ENCODE peak calls at places on chromosome 1, in four cellular contexts. B is fibroblast of lung, L is OCI-LY7, X is PC-9. K is an unnamed sample.

GRCh38 chr1:172533511-172534116 is 664 bp downstream of the SUCO start:
- DNase-seq in L (peak; percentile 68), X (no peak), B (peak; percentile 30), K (peak; percentile 26)

GRCh38 chr1:34926156-34926555 is 3.3 kb downstream of the DLGAP3 start:
- DNase-seq in X (no peak), B (no peak), L (no peak), K (no peak)

GRCh38 chr1:214296860-214297699 is 16.1 kb downstream of the SMYD2 start:
- DNase-seq in X (peak; percentile 45), L (no peak), B (peak; percentile 73), K (peak; percentile 95)

GRCh38 chr1:110601332-110601731 is 4.8 kb downstream of the KCNA2 start:
- DNase-seq in X (no peak), L (no peak), B (no peak), K (no peak)

GRCh38 chr1:209720326-209720725 is 15.7 kb downstream of the HSD11B1 start:
- DNase-seq in B (peak; percentile 91), X (no peak), L (no peak), K (no peak)

GRCh38 chr1:182584746-182585145 is 4.3 kb downstream of the RNASEL start:
- DNase-seq in L (no peak), X (no peak), B (no peak), K (no peak)

GRCh38 chr1:217892750-217893149 is 261.6 kb downstream of the SPATA17 start:
- DNase-seq in L (no peak), B (no peak), X (no peak), K (peak; percentile 41)

GRCh38 chr1:8154621-8155052 is 128.5 kb upstream of the ERRFI1 start:
- DNase-seq in L (no peak), X (peak; percentile 81), B (peak; percentile 68), K (peak; percentile 88)

GRCh38 chr1:228317891-228318810 is 88.5 kb downstream of the TRIM11 start:
- DNase-seq in X (no peak), B (no peak), L (no peak), K (no peak)

GRCh38 chr1:53945183-53945432 is 391 bp downstream of the IFT25 start:
- DNase-seq in X (no peak), B (no peak), L (no peak), K (peak; percentile 18)
- H3K4me3 ChIP-seq in X (peak overlapping the region; percentile 98), B (peak overlapping the region; percentile 90), L (peak overlapping the region; percentile 71), K (peak overlapping the region; percentile 89)

DNA sequence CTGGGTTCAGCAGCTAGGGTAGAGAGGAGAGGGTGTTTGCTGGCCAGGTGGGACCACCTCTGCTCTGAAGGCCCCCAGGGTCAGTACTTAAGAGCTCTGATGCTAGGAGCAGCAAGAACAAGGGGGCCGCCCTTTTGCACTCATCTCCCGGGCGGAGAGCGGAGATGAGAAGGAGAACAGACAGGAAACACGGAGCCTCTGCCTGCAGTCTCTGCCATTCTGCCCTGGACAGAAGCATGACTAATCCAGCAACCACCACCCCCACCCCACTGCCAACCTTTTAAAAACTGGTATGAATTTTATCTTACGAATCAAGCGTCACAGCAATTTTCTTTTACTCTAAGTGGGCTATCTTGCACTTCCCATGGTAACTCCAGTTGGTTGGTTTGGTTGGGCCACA is 34.5 kb downstream of the PARP1 start:
- DNase-seq in X (no peak), L (no peak), B (no peak), K (no peak)
- H3K79me2 ChIP-seq in X (no peaks in the 10 kb centered on the region), L (peaks cover 31% of the 10 kb centered on the region), B (no peaks in the 10 kb centered on the region), K (peaks cover 4% of the 10 kb centered on the region)

GRCh38 chr1:28418278-28418637 is 48.7 kb downstream of the PHACTR4 start:
- DNase-seq in L (no peak), B (no peak), X (no peak), K (no peak)

GRCh38 chr1:28415246-28415645 is 45.7 kb downstream of the PHACTR4 start:
- DNase-seq in B (no peak), X (no peak), L (no peak), K (no peak)

GRCh38 chr1:28416509-28417194 is 47.1 kb downstream of the PHACTR4 start:
- DNase-seq in B (no peak), X (no peak), L (no peak), K (no peak)

GRCh38 chr1:28421744-28422143 is 52.2 kb downstream of the PHACTR4 start:
- DNase-seq in B (no peak), L (no peak), X (no peak), K (no peak)

GRCh38 chr1:28417441-28418277 is 48.1 kb downstream of the PHACTR4 start:
- DNase-seq in B (peak; percentile 88), X (peak; percentile 58), L (no peak), K (peak; percentile 60)
- H3K4me3 ChIP-seq in B (peak overlapping the region; percentile 23), X (no peak overlapping the region), L (no peak overlapping the region), K (no peak overlapping the region)

GRCh38 chr1:101295212-101295611 is 58.4 kb downstream of the S1PR1 start:
- DNase-seq in L (no peak), B (no peak), X (peak; percentile 24), K (no peak)
- H3K79me2 ChIP-seq in L (no peaks in the 10 kb centered on the region), B (no peaks in the 10 kb centered on the region), X (no peaks in the 10 kb centered on the region), K (no peaks in the 10 kb centered on the region)